ENCODE peak calls at places on chromosomes 2 and 18, in nine cellular contexts. One of them, this sample, is unnamed.

GRCh38 chr2:118709786-118710185 is 137.7 kb downstream of the EN1 start:
- DNase-seq in A549: no peak
- DNase-seq in kidney: no peak
- DNase-seq in PC-3: no peak
- DNase-seq in AG04450: no peak
- DNase-seq in astrocyte of the spinal cord: no peak
- DNase-seq in fibroblast of lung: no peak
- DNase-seq in progenitor cell of endocrine pancreas: no peak
- DNase-seq in neural crest cell: no peak
- DNase-seq in this sample: no peak

GRCh38 chr2:238669581-238670340 is 178.1 kb upstream of the TWIST2 start:
- DNase-seq in A549: no peak
- DNase-seq in kidney: no peak
- DNase-seq in PC-3: no peak
- DNase-seq in AG04450: no peak
- DNase-seq in astrocyte of the spinal cord: no peak
- DNase-seq in fibroblast of lung: no peak
- DNase-seq in progenitor cell of endocrine pancreas: no peak
- DNase-seq in neural crest cell: no peak
- DNase-seq in this sample: no peak

GRCh38 chr18:70417847-70418246 is 129.0 kb downstream of the SOCS6 start:
- DNase-seq in A549: no peak
- DNase-seq in kidney: no peak
- DNase-seq in PC-3: no peak
- DNase-seq in AG04450: no peak
- DNase-seq in astrocyte of the spinal cord: no peak
- DNase-seq in fibroblast of lung: no peak
- DNase-seq in progenitor cell of endocrine pancreas: no peak
- DNase-seq in neural crest cell: no peak
- DNase-seq in this sample: no peak

GRCh38 chr18:8952796-8953760 is 149.4 kb upstream of the NDUFV2 start:
- DNase-seq in A549: no peak
- DNase-seq in kidney: no peak
- DNase-seq in PC-3: peak
- DNase-seq in AG04450: peak
- DNase-seq in astrocyte of the spinal cord: peak
- DNase-seq in fibroblast of lung: peak
- DNase-seq in progenitor cell of endocrine pancreas: no peak
- DNase-seq in neural crest cell: no peak
- DNase-seq in this sample: no peak

GRCh38 chr2:113826346-113827285 is 63.3 kb upstream of the ACTR3 start:
- DNase-seq in A549: no peak
- DNase-seq in kidney: no peak
- DNase-seq in PC-3: no peak
- DNase-seq in AG04450: no peak
- DNase-seq in astrocyte of the spinal cord: no peak
- DNase-seq in fibroblast of lung: no peak
- DNase-seq in progenitor cell of endocrine pancreas: no peak
- DNase-seq in neural crest cell: no peak
- DNase-seq in this sample: no peak

GRCh38 chr18:79513381-79514081 is 117.8 kb downstream of the NFATC1 start:
- DNase-seq in A549: no peak
- DNase-seq in kidney: peak
- DNase-seq in PC-3: no peak
- DNase-seq in AG04450: no peak
- DNase-seq in astrocyte of the spinal cord: no peak
- DNase-seq in fibroblast of lung: no peak
- DNase-seq in progenitor cell of endocrine pancreas: no peak
- DNase-seq in neural crest cell: no peak
- DNase-seq in this sample: no peak

GRCh38 chr2:180572346-180572745 is 408.1 kb upstream of the UBE2E3 start:
- DNase-seq in A549: no peak
- DNase-seq in kidney: no peak
- DNase-seq in PC-3: peak
- DNase-seq in AG04450: no peak
- DNase-seq in astrocyte of the spinal cord: no peak
- DNase-seq in fibroblast of lung: peak
- DNase-seq in progenitor cell of endocrine pancreas: no peak
- DNase-seq in neural crest cell: no peak
- DNase-seq in this sample: no peak

GRCh38 chr2:83369601-83370418 is 1089.3 kb downstream of the SUCLG1 start:
- DNase-seq in A549: no peak
- DNase-seq in kidney: no peak
- DNase-seq in PC-3: no peak
- DNase-seq in AG04450: no peak
- DNase-seq in astrocyte of the spinal cord: no peak
- DNase-seq in fibroblast of lung: peak
- DNase-seq in progenitor cell of endocrine pancreas: no peak
- DNase-seq in neural crest cell: no peak
- DNase-seq in this sample: no peak

GRCh38 chr2:603869-604268 is 73.3 kb downstream of the TMEM18 start:
- DNase-seq in A549: no peak
- DNase-seq in kidney: no peak
- DNase-seq in PC-3: no peak
- DNase-seq in AG04450: no peak
- DNase-seq in astrocyte of the spinal cord: no peak
- DNase-seq in fibroblast of lung: no peak
- DNase-seq in progenitor cell of endocrine pancreas: no peak
- DNase-seq in neural crest cell: no peak
- DNase-seq in this sample: no peak

GRCh38 chr2:237581751-237582746 is 8.5 kb downstream of the RAB17 start:
- DNase-seq in A549: peak
- DNase-seq in kidney: peak
- DNase-seq in PC-3: no peak
- DNase-seq in AG04450: no peak
- DNase-seq in astrocyte of the spinal cord: peak
- DNase-seq in fibroblast of lung: peak
- DNase-seq in progenitor cell of endocrine pancreas: no peak
- DNase-seq in neural crest cell: peak
- DNase-seq in this sample: no peak

GRCh38 chr2:37458133-37458532 is 113.7 kb downstream of the QPCT start:
- DNase-seq in A549: no peak
- DNase-seq in kidney: no peak
- DNase-seq in PC-3: no peak
- DNase-seq in AG04450: no peak
- DNase-seq in astrocyte of the spinal cord: no peak
- DNase-seq in fibroblast of lung: no peak
- DNase-seq in progenitor cell of endocrine pancreas: no peak
- DNase-seq in neural crest cell: no peak
- DNase-seq in this sample: no peak

GRCh38 chr2:37168217-37168981 is 11.6 kb upstream of the EIF2AK2 start:
- DNase-seq in A549: peak
- DNase-seq in kidney: no peak
- DNase-seq in PC-3: peak
- DNase-seq in AG04450: no peak
- DNase-seq in astrocyte of the spinal cord: peak
- DNase-seq in fibroblast of lung: peak
- DNase-seq in progenitor cell of endocrine pancreas: no peak
- DNase-seq in neural crest cell: no peak
- DNase-seq in this sample: peak

GRCh38 chr2:198100323-198100722 is 295.9 kb downstream of the PLCL1 start:
- DNase-seq in A549: no peak
- DNase-seq in kidney: no peak
- DNase-seq in PC-3: peak
- DNase-seq in AG04450: no peak
- DNase-seq in astrocyte of the spinal cord: no peak
- DNase-seq in fibroblast of lung: no peak
- DNase-seq in progenitor cell of endocrine pancreas: no peak
- DNase-seq in neural crest cell: no peak
- DNase-seq in this sample: no peak

GRCh38 chr2:20213651-20214565 is 11.0 kb downstream of the SDC1 start:
- DNase-seq in A549: no peak
- DNase-seq in kidney: peak
- DNase-seq in PC-3: no peak
- DNase-seq in AG04450: no peak
- DNase-seq in astrocyte of the spinal cord: no peak
- DNase-seq in fibroblast of lung: no peak
- DNase-seq in progenitor cell of endocrine pancreas: no peak
- DNase-seq in neural crest cell: no peak
- DNase-seq in this sample: no peak

GRCh38 chr2:290090-290722 is 2.3 kb upstream of the ALKAL2 start:
- DNase-seq in A549: peak
- DNase-seq in kidney: peak
- DNase-seq in PC-3: peak
- DNase-seq in AG04450: peak
- DNase-seq in astrocyte of the spinal cord: peak
- DNase-seq in fibroblast of lung: peak
- DNase-seq in progenitor cell of endocrine pancreas: peak
- DNase-seq in neural crest cell: peak
- DNase-seq in this sample: peak

GRCh38 chr18:58788971-58789797 is 75.5 kb upstream of the ZNF532 start:
- DNase-seq in A549: peak
- DNase-seq in kidney: peak
- DNase-seq in PC-3: peak
- DNase-seq in AG04450: no peak
- DNase-seq in astrocyte of the spinal cord: peak
- DNase-seq in fibroblast of lung: peak
- DNase-seq in progenitor cell of endocrine pancreas: no peak
- DNase-seq in neural crest cell: peak
- DNase-seq in this sample: peak

GRCh38 chr2:54805255-54805654 is 81.8 kb downstream of the EML6 start:
- DNase-seq in A549: no peak
- DNase-seq in kidney: no peak
- DNase-seq in PC-3: no peak
- DNase-seq in AG04450: no peak
- DNase-seq in astrocyte of the spinal cord: no peak
- DNase-seq in fibroblast of lung: no peak
- DNase-seq in progenitor cell of endocrine pancreas: no peak
- DNase-seq in neural crest cell: no peak
- DNase-seq in this sample: no peak

GRCh38 chr2:224211821-224212220 is 172.7 kb upstream of the SERPINE2 start:
- DNase-seq in A549: no peak
- DNase-seq in kidney: no peak
- DNase-seq in PC-3: no peak
- DNase-seq in AG04450: no peak
- DNase-seq in astrocyte of the spinal cord: no peak
- DNase-seq in fibroblast of lung: peak
- DNase-seq in progenitor cell of endocrine pancreas: no peak
- DNase-seq in neural crest cell: no peak
- DNase-seq in this sample: no peak

GRCh38 chr2:197575987-197576386 is 60.1 kb downstream of the MOB4 start:
- DNase-seq in A549: peak
- DNase-seq in kidney: no peak
- DNase-seq in PC-3: peak
- DNase-seq in AG04450: no peak
- DNase-seq in astrocyte of the spinal cord: peak
- DNase-seq in fibroblast of lung: peak
- DNase-seq in progenitor cell of endocrine pancreas: no peak
- DNase-seq in neural crest cell: no peak
- DNase-seq in this sample: no peak

DNA sequence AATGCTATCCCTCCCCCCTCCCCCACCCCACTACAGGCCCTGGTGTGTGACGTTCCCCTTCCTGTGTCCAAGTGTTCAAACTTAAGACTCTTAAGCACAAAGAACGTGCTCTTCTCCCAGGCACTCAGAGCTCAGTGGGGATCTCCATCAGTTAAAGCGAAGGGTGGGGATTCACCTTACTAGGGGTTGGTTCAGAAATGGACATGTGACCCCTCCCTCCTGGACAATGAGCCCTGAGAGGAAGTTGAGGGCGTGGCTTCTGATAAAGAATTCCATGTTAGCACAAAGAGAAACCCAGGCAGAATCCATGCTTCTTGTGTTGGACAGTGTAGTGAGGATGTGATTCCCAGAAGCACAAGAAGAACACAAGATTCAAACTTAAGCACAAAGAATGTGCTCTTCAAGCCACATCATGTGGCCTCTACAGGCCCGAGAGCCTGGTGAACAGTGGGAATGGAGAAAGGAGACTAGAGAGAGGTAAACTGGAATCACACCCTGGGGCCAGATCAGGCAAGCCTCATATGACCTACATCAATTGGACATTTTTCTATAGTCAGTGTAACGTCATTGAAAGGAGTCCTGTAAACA is 78.1 kb upstream of the TTC39C start:
- DNase-seq in A549: no peak
- DNase-seq in kidney: no peak
- DNase-seq in PC-3: no peak
- DNase-seq in AG04450: no peak
- DNase-seq in astrocyte of the spinal cord: no peak
- DNase-seq in fibroblast of lung: no peak
- DNase-seq in progenitor cell of endocrine pancreas: no peak
- DNase-seq in neural crest cell: no peak
- DNase-seq in this sample: no peak
- TF ChIP-seq CTCF in A549: no peak
- TF ChIP-seq CTCF in kidney: no peak
- TF ChIP-seq CTCF in PC-3: no peak
- TF ChIP-seq CTCF in AG04450: no peak
- TF ChIP-seq CTCF in astrocyte of the spinal cord: no peak
- TF ChIP-seq CTCF in fibroblast of lung: no peak
- TF ChIP-seq CTCF in progenitor cell of endocrine pancreas: no peak
- TF ChIP-seq CTCF in neural crest cell: no peak
- TF ChIP-seq CTCF in this sample: no peak

DNA sequence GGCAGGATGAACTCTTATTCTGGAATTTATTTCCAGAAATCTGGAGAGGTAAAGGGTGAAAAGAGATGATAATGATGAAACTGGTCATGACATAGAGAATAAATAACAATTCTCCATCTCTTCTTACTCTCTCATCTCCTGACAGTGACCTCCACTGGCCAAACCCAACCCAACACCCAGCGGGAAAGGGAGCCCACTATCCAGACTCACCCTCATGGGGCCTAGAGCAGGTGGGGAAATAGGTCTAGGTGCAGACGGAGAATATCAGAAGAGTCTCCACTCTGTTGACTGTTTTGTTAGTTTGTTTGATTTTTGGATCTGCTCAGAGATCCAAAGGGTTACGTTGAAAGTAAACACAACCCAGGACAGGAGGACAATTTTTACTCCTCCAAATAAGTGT is 263.2 kb upstream of the PARD3B start:
- DNase-seq in A549: no peak
- DNase-seq in kidney: no peak
- DNase-seq in PC-3: no peak
- DNase-seq in AG04450: no peak
- DNase-seq in astrocyte of the spinal cord: no peak
- DNase-seq in fibroblast of lung: no peak
- DNase-seq in progenitor cell of endocrine pancreas: no peak
- DNase-seq in neural crest cell: no peak
- DNase-seq in this sample: no peak
- TF ChIP-seq CTCF in A549: no peak
- TF ChIP-seq CTCF in kidney: no peak
- TF ChIP-seq CTCF in PC-3: no peak
- TF ChIP-seq CTCF in AG04450: no peak
- TF ChIP-seq CTCF in astrocyte of the spinal cord: no peak
- TF ChIP-seq CTCF in fibroblast of lung: no peak
- TF ChIP-seq CTCF in progenitor cell of endocrine pancreas: no peak
- TF ChIP-seq CTCF in neural crest cell: no peak
- TF ChIP-seq CTCF in this sample: no peak

GRCh38 chr2:6730821-6731220 is 134.9 kb downstream of the CMPK2 start:
- DNase-seq in A549: no peak
- DNase-seq in kidney: no peak
- DNase-seq in PC-3: no peak
- DNase-seq in AG04450: no peak
- DNase-seq in astrocyte of the spinal cord: no peak
- DNase-seq in fibroblast of lung: no peak
- DNase-seq in progenitor cell of endocrine pancreas: no peak
- DNase-seq in neural crest cell: no peak
- DNase-seq in this sample: no peak
- TF ChIP-seq CTCF in A549: no peak
- TF ChIP-seq CTCF in kidney: no peak
- TF ChIP-seq CTCF in PC-3: no peak
- TF ChIP-seq CTCF in AG04450: no peak
- TF ChIP-seq CTCF in astrocyte of the spinal cord: no peak
- TF ChIP-seq CTCF in fibroblast of lung: no peak
- TF ChIP-seq CTCF in progenitor cell of endocrine pancreas: no peak
- TF ChIP-seq CTCF in neural crest cell: no peak
- TF ChIP-seq CTCF in this sample: no peak

GRCh38 chr2:5854797-5855196 is 162.6 kb downstream of the SOX11 start:
- DNase-seq in A549: no peak
- DNase-seq in kidney: no peak
- DNase-seq in PC-3: no peak
- DNase-seq in AG04450: no peak
- DNase-seq in astrocyte of the spinal cord: no peak
- DNase-seq in fibroblast of lung: no peak
- DNase-seq in progenitor cell of endocrine pancreas: no peak
- DNase-seq in neural crest cell: no peak
- DNase-seq in this sample: no peak
- TF ChIP-seq CTCF in A549: no peak
- TF ChIP-seq CTCF in kidney: no peak
- TF ChIP-seq CTCF in PC-3: no peak
- TF ChIP-seq CTCF in AG04450: no peak
- TF ChIP-seq CTCF in astrocyte of the spinal cord: no peak
- TF ChIP-seq CTCF in fibroblast of lung: no peak
- TF ChIP-seq CTCF in progenitor cell of endocrine pancreas: no peak
- TF ChIP-seq CTCF in neural crest cell: no peak
- TF ChIP-seq CTCF in this sample: no peak